ENCODE peak calls at places on chromosomes 6 and 20, in seven cellular contexts. One of them, this sample, is unnamed.
A peak's percentile ranks its signal among the peaks of the same experiment; 100 is the strongest.

GRCh38 chr20:57329608-57330221 is at the start of gene SPO11:
- DNase-seq in heart right ventricle: no peak
- DNase-seq in choroid plexus epithelial cell: no peak
- DNase-seq in fibroblast of lung: no peak
- DNase-seq in HFF-Myc: no peak
- DNase-seq in CD4-positive, CD25-positive, alpha-beta regulatory T cell: no peak
- DNase-seq in GM12864: no peak
- DNase-seq in this sample: no peak

GRCh38 chr6:41846666-41847237 is 48.4 kb downstream of the USP49 start:
- DNase-seq in GM12864: peak; percentile 34
- DNase-seq in choroid plexus epithelial cell: peak; percentile 96
- DNase-seq in HFF-Myc: peak; percentile 95
- DNase-seq in CD4-positive, CD25-positive, alpha-beta regulatory T cell: peak; percentile 27
- DNase-seq in fibroblast of lung: peak; percentile 94
- DNase-seq in heart right ventricle: no peak
- DNase-seq in this sample: peak; percentile 30

GRCh38 chr20:62776035-62776691 is 20.1 kb upstream of the MRGBP start:
- DNase-seq in heart right ventricle: no peak
- DNase-seq in choroid plexus epithelial cell: no peak
- DNase-seq in GM12864: no peak
- DNase-seq in fibroblast of lung: no peak
- DNase-seq in HFF-Myc: no peak
- DNase-seq in CD4-positive, CD25-positive, alpha-beta regulatory T cell: no peak
- DNase-seq in this sample: no peak

GRCh38 chr20:62636446-62636845 is 5.9 kb upstream of the SLCO4A1 start:
- DNase-seq in choroid plexus epithelial cell: peak; percentile 15
- DNase-seq in fibroblast of lung: no peak
- DNase-seq in CD4-positive, CD25-positive, alpha-beta regulatory T cell: no peak
- DNase-seq in heart right ventricle: peak; percentile 25
- DNase-seq in HFF-Myc: no peak
- DNase-seq in GM12864: no peak
- DNase-seq in this sample: no peak

GRCh38 chr6:166005401-166005845 is 162.2 kb downstream of the TBXT start:
- DNase-seq in heart right ventricle: peak; percentile 72
- DNase-seq in GM12864: no peak
- DNase-seq in HFF-Myc: no peak
- DNase-seq in fibroblast of lung: peak; percentile 75
- DNase-seq in CD4-positive, CD25-positive, alpha-beta regulatory T cell: no peak
- DNase-seq in choroid plexus epithelial cell: peak; percentile 71
- DNase-seq in this sample: no peak

GRCh38 chr6:54916858-54917257 is 70.3 kb downstream of the FAM83B start:
- DNase-seq in GM12864: no peak
- DNase-seq in HFF-Myc: no peak
- DNase-seq in fibroblast of lung: no peak
- DNase-seq in heart right ventricle: no peak
- DNase-seq in CD4-positive, CD25-positive, alpha-beta regulatory T cell: no peak
- DNase-seq in choroid plexus epithelial cell: no peak
- DNase-seq in this sample: no peak

GRCh38 chr20:4813839-4814695 is 92.4 kb downstream of the PRND start:
- DNase-seq in choroid plexus epithelial cell: no peak
- DNase-seq in heart right ventricle: no peak
- DNase-seq in fibroblast of lung: no peak
- DNase-seq in GM12864: peak; percentile 89
- DNase-seq in HFF-Myc: no peak
- DNase-seq in CD4-positive, CD25-positive, alpha-beta regulatory T cell: peak; percentile 38
- DNase-seq in this sample: no peak

GRCh38 chr6:137415127-137415833 is 78.9 kb downstream of the OLIG3 start:
- DNase-seq in choroid plexus epithelial cell: peak; percentile 83
- DNase-seq in HFF-Myc: peak; percentile 27
- DNase-seq in fibroblast of lung: peak; percentile 76
- DNase-seq in heart right ventricle: peak; percentile 19
- DNase-seq in CD4-positive, CD25-positive, alpha-beta regulatory T cell: peak; percentile 46
- DNase-seq in GM12864: no peak
- DNase-seq in this sample: peak; percentile 34

GRCh38 chr6:118551063-118551672 is 3.1 kb downstream of the PLN start:
- DNase-seq in heart right ventricle: no peak
- DNase-seq in CD4-positive, CD25-positive, alpha-beta regulatory T cell: no peak
- DNase-seq in fibroblast of lung: peak; percentile 83
- DNase-seq in GM12864: no peak
- DNase-seq in HFF-Myc: peak; percentile 57
- DNase-seq in choroid plexus epithelial cell: peak; percentile 87
- DNase-seq in this sample: peak; percentile 12

GRCh38 chr6:74741608-74742007 is 464.2 kb downstream of the COL12A1 start:
- DNase-seq in heart right ventricle: no peak
- DNase-seq in choroid plexus epithelial cell: no peak
- DNase-seq in GM12864: no peak
- DNase-seq in CD4-positive, CD25-positive, alpha-beta regulatory T cell: no peak
- DNase-seq in HFF-Myc: no peak
- DNase-seq in fibroblast of lung: no peak
- DNase-seq in this sample: no peak

GRCh38 chr6:36545767-36546663 is 1.3 kb downstream of the STK38 start:
- DNase-seq in choroid plexus epithelial cell: peak; percentile 50
- DNase-seq in CD4-positive, CD25-positive, alpha-beta regulatory T cell: no peak
- DNase-seq in GM12864: no peak
- DNase-seq in fibroblast of lung: peak; percentile 34
- DNase-seq in heart right ventricle: no peak
- DNase-seq in HFF-Myc: no peak
- DNase-seq in this sample: no peak

GRCh38 chr20:46709459-46710148 is at the start of gene SLC2A10:
- DNase-seq in GM12864: no peak
- DNase-seq in HFF-Myc: no peak
- DNase-seq in fibroblast of lung: peak; percentile 58
- DNase-seq in heart right ventricle: peak; percentile 72
- DNase-seq in CD4-positive, CD25-positive, alpha-beta regulatory T cell: no peak
- DNase-seq in choroid plexus epithelial cell: peak; percentile 52
- DNase-seq in this sample: no peak

GRCh38 chr6:2187826-2188225 is 57.6 kb downstream of the GMDS start:
- DNase-seq in CD4-positive, CD25-positive, alpha-beta regulatory T cell: no peak
- DNase-seq in GM12864: no peak
- DNase-seq in HFF-Myc: no peak
- DNase-seq in fibroblast of lung: no peak
- DNase-seq in choroid plexus epithelial cell: no peak
- DNase-seq in heart right ventricle: no peak
- DNase-seq in this sample: no peak

GRCh38 chr6:47093169-47093568 is 51.0 kb upstream of the ADGRF1 start:
- DNase-seq in GM12864: no peak
- DNase-seq in choroid plexus epithelial cell: no peak
- DNase-seq in heart right ventricle: no peak
- DNase-seq in fibroblast of lung: no peak
- DNase-seq in CD4-positive, CD25-positive, alpha-beta regulatory T cell: no peak
- DNase-seq in HFF-Myc: no peak
- DNase-seq in this sample: no peak

GRCh38 chr20:2558581-2559301 is 22.4 kb downstream of the TMC2 start:
- DNase-seq in CD4-positive, CD25-positive, alpha-beta regulatory T cell: no peak
- DNase-seq in choroid plexus epithelial cell: peak; percentile 5
- DNase-seq in HFF-Myc: no peak
- DNase-seq in fibroblast of lung: no peak
- DNase-seq in heart right ventricle: no peak
- DNase-seq in GM12864: no peak
- DNase-seq in this sample: no peak

GRCh38 chr20:23782366-23782983 is 31.7 kb upstream of the CST1 start:
- DNase-seq in HFF-Myc: peak; percentile 7
- DNase-seq in choroid plexus epithelial cell: peak; percentile 64
- DNase-seq in CD4-positive, CD25-positive, alpha-beta regulatory T cell: no peak
- DNase-seq in fibroblast of lung: peak; percentile 5
- DNase-seq in GM12864: no peak
- DNase-seq in heart right ventricle: no peak
- DNase-seq in this sample: no peak

GRCh38 chr6:112269165-112269564 is 14.8 kb upstream of the LAMA4 start:
- DNase-seq in fibroblast of lung: no peak
- DNase-seq in choroid plexus epithelial cell: peak; percentile 62
- DNase-seq in heart right ventricle: no peak
- DNase-seq in CD4-positive, CD25-positive, alpha-beta regulatory T cell: no peak
- DNase-seq in HFF-Myc: no peak
- DNase-seq in GM12864: no peak
- DNase-seq in this sample: no peak

GRCh38 chr20:3248167-3248992 is 9.4 kb upstream of the SLC4A11 start:
- DNase-seq in GM12864: no peak
- DNase-seq in CD4-positive, CD25-positive, alpha-beta regulatory T cell: no peak
- DNase-seq in fibroblast of lung: peak; percentile 33
- DNase-seq in HFF-Myc: no peak
- DNase-seq in choroid plexus epithelial cell: peak; percentile 26
- DNase-seq in heart right ventricle: peak; percentile 46
- DNase-seq in this sample: no peak

GRCh38 chr6:89400912-89401399 is 11.1 kb downstream of the RRAGD start:
- DNase-seq in choroid plexus epithelial cell: no peak
- DNase-seq in GM12864: no peak
- DNase-seq in CD4-positive, CD25-positive, alpha-beta regulatory T cell: no peak
- DNase-seq in heart right ventricle: no peak
- DNase-seq in fibroblast of lung: no peak
- DNase-seq in HFF-Myc: no peak
- DNase-seq in this sample: no peak

GRCh38 chr6:80771941-80772340 is 665.5 kb downstream of the BCKDHB start:
- DNase-seq in heart right ventricle: no peak
- DNase-seq in HFF-Myc: peak; percentile 11
- DNase-seq in choroid plexus epithelial cell: peak; percentile 60
- DNase-seq in CD4-positive, CD25-positive, alpha-beta regulatory T cell: no peak
- DNase-seq in fibroblast of lung: peak; percentile 51
- DNase-seq in GM12864: no peak
- DNase-seq in this sample: no peak

GRCh38 chr20:58538752-58539151 is 23.6 kb upstream of the APCDD1L start:
- DNase-seq in choroid plexus epithelial cell: no peak
- DNase-seq in GM12864: no peak
- DNase-seq in CD4-positive, CD25-positive, alpha-beta regulatory T cell: no peak
- DNase-seq in HFF-Myc: no peak
- DNase-seq in fibroblast of lung: no peak
- DNase-seq in heart right ventricle: no peak
- DNase-seq in this sample: no peak

GRCh38 chr6:16343593-16343992 is 105.2 kb downstream of the GMPR start:
- DNase-seq in GM12864: no peak
- DNase-seq in heart right ventricle: no peak
- DNase-seq in HFF-Myc: no peak
- DNase-seq in choroid plexus epithelial cell: no peak
- DNase-seq in CD4-positive, CD25-positive, alpha-beta regulatory T cell: no peak
- DNase-seq in fibroblast of lung: no peak
- DNase-seq in this sample: no peak

GRCh38 chr6:16346831-16347230 is 108.4 kb downstream of the GMPR start:
- DNase-seq in heart right ventricle: no peak
- DNase-seq in GM12864: no peak
- DNase-seq in choroid plexus epithelial cell: no peak
- DNase-seq in CD4-positive, CD25-positive, alpha-beta regulatory T cell: no peak
- DNase-seq in HFF-Myc: no peak
- DNase-seq in fibroblast of lung: no peak
- DNase-seq in this sample: no peak

GRCh38 chr6:16345449-16346330 is 107.3 kb downstream of the GMPR start:
- DNase-seq in choroid plexus epithelial cell: peak; percentile 73
- DNase-seq in heart right ventricle: no peak
- DNase-seq in GM12864: no peak
- DNase-seq in CD4-positive, CD25-positive, alpha-beta regulatory T cell: no peak
- DNase-seq in HFF-Myc: peak; percentile 90
- DNase-seq in fibroblast of lung: peak; percentile 83
- DNase-seq in this sample: no peak

GRCh38 chr6:16339263-16339587 is 100.8 kb downstream of the GMPR start:
- DNase-seq in fibroblast of lung: no peak
- DNase-seq in CD4-positive, CD25-positive, alpha-beta regulatory T cell: no peak
- DNase-seq in HFF-Myc: no peak
- DNase-seq in choroid plexus epithelial cell: no peak
- DNase-seq in GM12864: no peak
- DNase-seq in heart right ventricle: no peak
- DNase-seq in this sample: no peak

DNA sequence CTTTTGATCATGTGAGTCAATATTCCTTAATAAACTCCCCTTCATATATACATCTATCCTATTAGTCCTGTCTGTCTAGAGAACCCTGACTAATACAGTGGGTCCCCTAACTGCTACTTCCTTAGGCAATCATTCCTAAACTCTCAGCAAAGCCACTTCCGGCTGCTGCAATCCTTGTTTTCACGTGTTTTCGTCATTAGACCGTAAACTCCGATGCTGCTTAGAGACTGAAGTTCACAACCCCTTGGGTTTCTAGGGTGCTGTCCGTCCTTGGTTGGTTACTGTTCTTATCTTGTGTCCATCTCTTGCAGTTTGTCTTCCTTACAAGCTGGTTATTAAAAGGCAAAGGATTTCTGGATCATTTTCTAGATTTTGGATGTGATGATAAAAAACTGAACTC is 106.4 kb downstream of the GMPR start:
- DNase-seq in heart right ventricle: no peak
- DNase-seq in GM12864: no peak
- DNase-seq in HFF-Myc: no peak
- DNase-seq in CD4-positive, CD25-positive, alpha-beta regulatory T cell: no peak
- DNase-seq in fibroblast of lung: peak; percentile 86
- DNase-seq in choroid plexus epithelial cell: peak; percentile 93
- DNase-seq in this sample: no peak
- H3K4me3 ChIP-seq in heart right ventricle: no peak overlapping the region
- H3K4me3 ChIP-seq in GM12864: no peak overlapping the region
- H3K4me3 ChIP-seq in HFF-Myc: no peak overlapping the region
- H3K4me3 ChIP-seq in CD4-positive, CD25-positive, alpha-beta regulatory T cell: no peak overlapping the region
- H3K4me3 ChIP-seq in fibroblast of lung: no peak overlapping the region
- H3K4me3 ChIP-seq in choroid plexus epithelial cell: no peak overlapping the region
- H3K4me3 ChIP-seq in this sample: no peak overlapping the region

GRCh38 chr6:142349215-142349823 is 47.5 kb downstream of the ADGRG6 start:
- DNase-seq in GM12864: no peak
- DNase-seq in fibroblast of lung: no peak
- DNase-seq in CD4-positive, CD25-positive, alpha-beta regulatory T cell: no peak
- DNase-seq in heart right ventricle: no peak
- DNase-seq in HFF-Myc: no peak
- DNase-seq in choroid plexus epithelial cell: no peak
- DNase-seq in this sample: no peak
- H3K4me3 ChIP-seq in GM12864: no peak overlapping the region
- H3K4me3 ChIP-seq in fibroblast of lung: no peak overlapping the region
- H3K4me3 ChIP-seq in CD4-positive, CD25-positive, alpha-beta regulatory T cell: no peak overlapping the region
- H3K4me3 ChIP-seq in heart right ventricle: no peak overlapping the region
- H3K4me3 ChIP-seq in HFF-Myc: no peak overlapping the region
- H3K4me3 ChIP-seq in choroid plexus epithelial cell: no peak overlapping the region
- H3K4me3 ChIP-seq in this sample: no peak overlapping the region

GRCh38 chr6:161434921-161435411 is 161.1 kb upstream of the AGPAT4 start:
- DNase-seq in GM12864: no peak
- DNase-seq in CD4-positive, CD25-positive, alpha-beta regulatory T cell: no peak
- DNase-seq in fibroblast of lung: peak; percentile 95
- DNase-seq in HFF-Myc: peak; percentile 80
- DNase-seq in choroid plexus epithelial cell: peak; percentile 99
- DNase-seq in heart right ventricle: no peak
- DNase-seq in this sample: no peak

GRCh38 chr6:161435426-161436065 is 161.7 kb upstream of the AGPAT4 start:
- DNase-seq in GM12864: no peak
- DNase-seq in heart right ventricle: no peak
- DNase-seq in HFF-Myc: no peak
- DNase-seq in CD4-positive, CD25-positive, alpha-beta regulatory T cell: no peak
- DNase-seq in choroid plexus epithelial cell: peak; percentile 38
- DNase-seq in fibroblast of lung: peak; percentile 28
- DNase-seq in this sample: no peak

GRCh38 chr6:161436106-161436876 is 162.4 kb upstream of the AGPAT4 start:
- DNase-seq in fibroblast of lung: no peak
- DNase-seq in choroid plexus epithelial cell: no peak
- DNase-seq in heart right ventricle: no peak
- DNase-seq in CD4-positive, CD25-positive, alpha-beta regulatory T cell: no peak
- DNase-seq in HFF-Myc: no peak
- DNase-seq in GM12864: no peak
- DNase-seq in this sample: no peak

GRCh38 chr6:161432546-161432945 is 158.7 kb upstream of the AGPAT4 start:
- DNase-seq in HFF-Myc: no peak
- DNase-seq in CD4-positive, CD25-positive, alpha-beta regulatory T cell: no peak
- DNase-seq in choroid plexus epithelial cell: no peak
- DNase-seq in fibroblast of lung: no peak
- DNase-seq in heart right ventricle: no peak
- DNase-seq in GM12864: no peak
- DNase-seq in this sample: no peak

GRCh38 chr6:161434331-161434730 is 160.5 kb upstream of the AGPAT4 start:
- DNase-seq in fibroblast of lung: no peak
- DNase-seq in CD4-positive, CD25-positive, alpha-beta regulatory T cell: no peak
- DNase-seq in HFF-Myc: no peak
- DNase-seq in GM12864: no peak
- DNase-seq in heart right ventricle: no peak
- DNase-seq in choroid plexus epithelial cell: no peak
- DNase-seq in this sample: no peak
- H3K4me3 ChIP-seq in fibroblast of lung: peak overlapping the region; percentile 35
- H3K4me3 ChIP-seq in CD4-positive, CD25-positive, alpha-beta regulatory T cell: no peak overlapping the region
- H3K4me3 ChIP-seq in HFF-Myc: no peak overlapping the region
- H3K4me3 ChIP-seq in GM12864: no peak overlapping the region
- H3K4me3 ChIP-seq in heart right ventricle: no peak overlapping the region
- H3K4me3 ChIP-seq in choroid plexus epithelial cell: no peak overlapping the region
- H3K4me3 ChIP-seq in this sample: no peak overlapping the region

GRCh38 chr6:105494688-105495087 is 91.8 kb upstream of the PREP start:
- DNase-seq in GM12864: no peak
- DNase-seq in fibroblast of lung: no peak
- DNase-seq in HFF-Myc: no peak
- DNase-seq in heart right ventricle: no peak
- DNase-seq in CD4-positive, CD25-positive, alpha-beta regulatory T cell: no peak
- DNase-seq in choroid plexus epithelial cell: no peak
- DNase-seq in this sample: no peak
- H3K4me3 ChIP-seq in GM12864: no peak overlapping the region
- H3K4me3 ChIP-seq in fibroblast of lung: no peak overlapping the region
- H3K4me3 ChIP-seq in HFF-Myc: no peak overlapping the region
- H3K4me3 ChIP-seq in heart right ventricle: no peak overlapping the region
- H3K4me3 ChIP-seq in CD4-positive, CD25-positive, alpha-beta regulatory T cell: no peak overlapping the region
- H3K4me3 ChIP-seq in choroid plexus epithelial cell: no peak overlapping the region
- H3K4me3 ChIP-seq in this sample: no peak overlapping the region